ENCODE peak calls at places on chromosomes 3 and 15, in seven cellular contexts. N, L, M, J, Q, D and O are unnamed samples.

GRCh38 chr3:36705015-36705414 is 59.3 kb downstream of the DCLK3 start:
- DNase-seq in N (no peak), L (no peak), M (no peak), J (no peak), Q (no peak), D (no peak), O (no peak)

GRCh38 chr3:54324069-54324468 is 201.7 kb downstream of the CACNA2D3 start:
- DNase-seq in N (no peak), L (no peak), M (no peak), J (no peak), Q (no peak), D (no peak), O (no peak)

GRCh38 chr3:27253831-27254230 is 115.4 kb downstream of the NEK10 start:
- DNase-seq in N (peak), L (peak), M (peak), J (peak), Q (peak), D (no peak), O (peak)

GRCh38 chr3:154427685-154428291 is 2.2 kb downstream of the GPR149 start:
- DNase-seq in N (no peak), L (peak), M (peak), J (no peak), Q (no peak), D (no peak), O (peak)

GRCh38 chr3:57006949-57007419 is 53.5 kb upstream of the SPATA12 start:
- DNase-seq in N (peak), L (peak), M (peak), J (peak), Q (no peak), D (peak), O (no peak)

GRCh38 chr3:113140876-113141275 is 70.5 kb upstream of the BOC start:
- DNase-seq in N (no peak), L (no peak), M (no peak), J (peak), Q (no peak), D (no peak), O (no peak)

GRCh38 chr3:9398715-9399708 is 1.6 kb downstream of the SETD5 start:
- DNase-seq in N (peak), L (peak), M (peak), J (peak), Q (no peak), D (peak), O (no peak)

GRCh38 chr3:32195995-32196540 is 42.4 kb upstream of the CMTM8 start:
- DNase-seq in N (no peak), L (no peak), M (no peak), J (no peak), Q (no peak), D (no peak), O (no peak)

GRCh38 chr15:69914960-69915359 is 182.8 kb downstream of the TLE3 start:
- DNase-seq in N (no peak), L (no peak), M (no peak), J (no peak), Q (no peak), D (no peak), O (no peak)

GRCh38 chr3:172627057-172627809 is 83.6 kb downstream of the NCEH1 start:
- DNase-seq in N (peak), L (no peak), M (no peak), J (peak), Q (no peak), D (no peak), O (no peak)

GRCh38 chr15:79212589-79213139 is 69.9 kb upstream of the ANKRD34C start:
- DNase-seq in N (no peak), L (peak), M (peak), J (no peak), Q (peak), D (peak), O (peak)

GRCh38 chr3:193714523-193715137 is 121.6 kb downstream of the OPA1 start:
- DNase-seq in N (no peak), L (no peak), M (peak), J (no peak), Q (no peak), D (no peak), O (no peak)

GRCh38 chr3:34090876-34091275 is 292.4 kb downstream of the PDCD6IP start:
- DNase-seq in N (no peak), L (no peak), M (no peak), J (no peak), Q (no peak), D (no peak), O (no peak)

GRCh38 chr3:134029256-134029733 is 430 bp downstream of the SLCO2A1 start:
- DNase-seq in N (peak), L (peak), M (peak), J (peak), Q (no peak), D (no peak), O (no peak)

GRCh38 chr15:40081691-40082194 is 26.9 kb downstream of the BMF start:
- DNase-seq in N (peak), L (peak), M (peak), J (peak), Q (no peak), D (peak), O (peak)

GRCh38 chr3:88573472-88573871 is 423.7 kb downstream of the C3orf38 start:
- DNase-seq in N (no peak), L (no peak), M (no peak), J (no peak), Q (no peak), D (no peak), O (no peak)

GRCh38 chr3:177195242-177195940 is 1.9 kb downstream of the TBL1XR1 start:
- DNase-seq in N (peak), L (no peak), M (peak), J (no peak), Q (no peak), D (no peak), O (no peak)

GRCh38 chr3:59482001-59482400 is 432.2 kb upstream of the CFAP20DC start:
- DNase-seq in N (no peak), L (no peak), M (no peak), J (no peak), Q (no peak), D (no peak), O (no peak)

GRCh38 chr15:80474751-80475295 is 70.6 kb downstream of the ARNT2 start:
- DNase-seq in N (no peak), L (no peak), M (no peak), J (no peak), Q (no peak), D (no peak), O (no peak)

GRCh38 chr15:60399931-60400330 is 2.1 kb upstream of the ANXA2 start:
- DNase-seq in N (peak), L (no peak), M (no peak), J (peak), Q (no peak), D (peak), O (no peak)

GRCh38 chr3:127974226-127974625 is 59.2 kb downstream of the KBTBD12 start:
- DNase-seq in N (no peak), L (no peak), M (no peak), J (no peak), Q (no peak), D (no peak), O (no peak)

GRCh38 chr3:31980530-31981205 is 394 bp downstream of the OSBPL10 start:
- DNase-seq in N (peak), L (peak), M (peak), J (peak), Q (no peak), D (peak), O (peak)

GRCh38 chr3:62139957-62140356 is 233.4 kb downstream of the FEZF2 start:
- DNase-seq in N (peak), L (no peak), M (no peak), J (peak), Q (no peak), D (no peak), O (no peak)

GRCh38 chr15:68389936-68390790 is 41.8 kb downstream of the ITGA11 start:
- DNase-seq in N (peak), L (peak), M (peak), J (peak), Q (no peak), D (no peak), O (no peak)

GRCh38 chr15:92672102-92672501 is 16.5 kb upstream of the FAM174B start:
- DNase-seq in N (no peak), L (no peak), M (no peak), J (no peak), Q (no peak), D (no peak), O (no peak)

GRCh38 chr15:92668620-92669019 is 13.0 kb upstream of the FAM174B start:
- DNase-seq in N (no peak), L (no peak), M (no peak), J (no peak), Q (no peak), D (no peak), O (no peak)

GRCh38 chr15:92668086-92668485 is 12.5 kb upstream of the FAM174B start:
- DNase-seq in N (no peak), L (no peak), M (no peak), J (no peak), Q (no peak), D (no peak), O (no peak)

GRCh38 chr15:92669432-92669831 is 13.9 kb upstream of the FAM174B start:
- DNase-seq in N (no peak), L (no peak), M (no peak), J (no peak), Q (no peak), D (peak), O (no peak)

GRCh38 chr15:92670625-92671024 is 15.1 kb upstream of the FAM174B start:
- DNase-seq in N (no peak), L (no peak), M (peak), J (no peak), Q (no peak), D (no peak), O (no peak)
- H2BK5ac ChIP-seq in N (no peak), L (no peak), M (no peak), J (no peak), Q (no peak), D (no peak), O (no peak)

GRCh38 chr3:52633786-52634185 is 51.9 kb downstream of the PBRM1 start:
- DNase-seq in N (no peak), L (no peak), M (no peak), J (peak), Q (no peak), D (no peak), O (no peak)

GRCh38 chr3:52636673-52637072 is 49.0 kb downstream of the PBRM1 start:
- DNase-seq in N (no peak), L (no peak), M (peak), J (no peak), Q (no peak), D (no peak), O (no peak)
- H4K8ac ChIP-seq in N (no peak), L (no peak), M (no peak), J (no peak), Q (no peak), D (no peak), O (no peak)

GRCh38 chr15:62394079-62394478 is 229.0 kb upstream of the C2CD4B start:
- DNase-seq in N (peak), L (no peak), M (no peak), J (peak), Q (no peak), D (no peak), O (no peak)
- H3K4me2 ChIP-seq in N (no peak), L (no peak), M (no peak), J (no peak), Q (no peak), D (no peak), O (no peak)

DNA sequence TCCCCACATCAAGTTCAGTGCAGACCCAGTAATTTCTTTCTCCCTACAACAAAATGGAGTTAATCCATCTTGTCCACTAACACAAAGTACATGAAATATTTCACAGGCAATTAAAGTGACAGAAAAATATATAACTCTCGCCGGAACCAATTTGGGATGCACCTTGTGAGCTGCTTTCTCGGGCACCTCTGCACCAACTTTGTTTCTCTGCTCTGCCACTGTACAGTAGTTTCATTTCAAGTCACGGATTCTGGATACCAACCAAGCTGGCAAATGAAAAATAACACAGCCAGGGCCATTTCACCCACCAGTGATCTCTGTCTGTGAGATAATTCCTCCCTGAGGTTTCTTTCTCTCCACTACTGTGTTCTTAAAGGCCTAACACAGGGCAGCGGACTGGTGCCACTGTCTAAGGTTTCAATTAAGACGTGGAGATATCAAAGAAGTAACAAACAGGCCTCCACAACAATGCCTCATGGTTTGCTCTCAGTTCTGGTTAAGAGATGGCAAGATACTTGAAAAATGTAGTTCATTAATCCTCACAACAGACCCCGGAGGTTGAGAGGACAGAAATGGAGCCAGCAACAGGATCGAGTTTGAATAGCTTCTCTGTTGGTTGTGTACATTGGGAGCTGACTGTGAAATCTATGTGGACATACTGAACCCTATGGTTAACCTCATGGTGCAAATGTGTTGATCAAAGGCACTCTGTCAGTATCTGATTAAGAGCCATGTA is 470.3 kb downstream of the EPHA3 start:
- DNase-seq in N (no peak), L (no peak), M (no peak), J (no peak), Q (no peak), D (no peak), O (no peak)
- H2BK5ac ChIP-seq in N (no peak), L (no peak), M (no peak), J (no peak), Q (no peak), D (no peak), O (no peak)

DNA sequence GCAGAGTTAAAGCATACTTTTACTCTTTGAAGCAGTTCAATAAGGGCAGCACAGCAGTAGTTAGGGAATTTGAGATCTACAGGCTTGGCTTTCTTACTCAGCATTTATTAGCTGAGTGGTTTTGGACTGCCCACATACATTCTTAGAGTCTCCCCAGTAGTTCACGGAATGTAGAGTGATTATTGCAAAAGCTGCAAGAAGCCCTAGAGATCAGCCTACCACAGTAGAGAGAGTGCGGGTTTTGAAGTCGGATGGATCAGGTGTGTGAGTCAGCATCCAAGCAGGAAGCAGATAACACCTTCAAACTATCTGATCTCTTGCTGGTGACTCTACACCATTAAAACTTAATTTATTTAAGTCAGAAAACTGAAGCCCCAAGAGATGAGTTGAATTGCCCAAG is 171.9 kb downstream of the SYNPR start:
- DNase-seq in N (no peak), L (no peak), M (peak), J (no peak), Q (no peak), D (peak), O (no peak)
- H4K8ac ChIP-seq in N (no peak), L (no peak), M (no peak), J (no peak), Q (no peak), D (no peak), O (no peak)